ENCODE peak calls at places on chromosomes 2 and 18, in nine cellular contexts. G, T, U, A, V, D, Z, J and R are unnamed samples.
A peak's percentile ranks its signal among the peaks of the same experiment; 100 is the strongest.

GRCh38 chr2:142769761-142770160 is 107.7 kb upstream of the KYNU start:
- DNase-seq in G (no peak), T (no peak), U (no peak), A (no peak), V (peak; percentile 71), D (no peak), Z (no peak), J (no peak), R (no peak)

GRCh38 chr18:31042068-31042390 is 513 bp downstream of the DSC3 start:
- DNase-seq in G (no peak), T (no peak), U (no peak), A (peak; percentile 26), V (no peak), D (no peak), Z (no peak), J (no peak), R (no peak)

GRCh38 chr2:239662413-239663120 is 261.7 kb upstream of the HDAC4 start:
- DNase-seq in G (no peak), T (no peak), U (no peak), A (no peak), V (no peak), D (peak; percentile 22), Z (no peak), J (no peak), R (no peak)

GRCh38 chr2:134284119-134284670 is 30.3 kb downstream of the MGAT5 start:
- DNase-seq in G (no peak), T (no peak), U (no peak), A (no peak), V (no peak), D (no peak), Z (no peak), J (no peak), R (no peak)

GRCh38 chr18:48922801-48923730 is 27.7 kb downstream of the SMAD7 start:
- DNase-seq in G (peak; percentile 77), T (no peak), U (no peak), A (peak; percentile 73), V (peak; percentile 63), D (peak; percentile 55), Z (no peak), J (peak; percentile 77), R (peak; percentile 83)

GRCh38 chr2:208222351-208222750 is 32.5 kb downstream of the IDH1 start:
- DNase-seq in G (no peak), T (no peak), U (no peak), A (no peak), V (peak; percentile 51), D (no peak), Z (no peak), J (no peak), R (no peak)

GRCh38 chr2:201852878-201853415 is 46.6 kb downstream of the CDK15 start:
- DNase-seq in G (no peak), T (no peak), U (no peak), A (no peak), V (no peak), D (no peak), Z (no peak), J (no peak), R (no peak)

GRCh38 chr2:199460101-199460671 is 2.4 kb upstream of the SATB2 start:
- DNase-seq in G (no peak), T (no peak), U (no peak), A (no peak), V (no peak), D (no peak), Z (no peak), J (no peak), R (no peak)

GRCh38 chr2:200373973-200374416 is 67.5 kb downstream of the SPATS2L start:
- DNase-seq in G (no peak), T (no peak), U (no peak), A (no peak), V (no peak), D (no peak), Z (no peak), J (no peak), R (no peak)

GRCh38 chr2:128322651-128323491 is 4.2 kb upstream of the HS6ST1 start:
- DNase-seq in G (no peak), T (peak; percentile 59), U (no peak), A (no peak), V (no peak), D (peak; percentile 28), Z (peak; percentile 59), J (peak; percentile 34), R (peak; percentile 80)

GRCh38 chr2:172380436-172381274 is 46.7 kb upstream of the ITGA6 start:
- DNase-seq in G (no peak), T (peak; percentile 72), U (no peak), A (no peak), V (no peak), D (no peak), Z (no peak), J (no peak), R (no peak)

DNA sequence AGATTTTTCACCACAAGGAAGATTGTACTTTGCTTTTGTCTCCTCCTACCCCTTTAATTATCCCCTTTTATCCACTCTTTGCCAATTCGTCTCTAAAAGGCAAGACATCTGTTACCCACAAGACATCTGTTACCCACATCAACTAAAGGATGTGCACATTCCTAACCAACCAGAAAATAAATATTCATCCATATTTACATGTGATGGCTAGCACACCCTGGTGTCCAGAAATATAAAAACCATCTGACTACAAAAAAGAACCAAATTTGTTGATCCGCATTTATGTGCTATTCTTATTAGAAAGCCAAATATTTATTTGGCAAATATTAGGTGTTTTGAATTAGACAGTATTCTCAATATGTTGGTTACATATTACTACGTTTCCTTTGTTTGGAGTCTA is 35.7 kb downstream of the ACVR1C start:
- DNase-seq in G (no peak), T (no peak), U (no peak), A (no peak), V (peak; percentile 12), D (no peak), Z (no peak), J (no peak), R (no peak)
- TF ChIP-seq CTCF in G (no peak), T (no peak), U (peak; percentile 34), A (no peak), V (peak; percentile 26), D (peak; percentile 21), Z (peak; percentile 43), J (no peak), R (no peak)

GRCh38 chr2:39679805-39680204 is 14.1 kb downstream of the TMEM178A start:
- DNase-seq in G (peak; percentile 45), T (no peak), U (no peak), A (no peak), V (no peak), D (no peak), Z (no peak), J (no peak), R (no peak)
- H3K27ac ChIP-seq in G (no peak overlapping the region), T (no peak overlapping the region), U (no peak overlapping the region), A (no peak overlapping the region), V (no peak overlapping the region), D (no peak overlapping the region), Z (peak overlapping the region; percentile 78), J (no peak overlapping the region), R (no peak overlapping the region)

GRCh38 chr18:2981212-2981728 is 31.7 kb downstream of the LPIN2 start:
- DNase-seq in G (no peak), T (no peak), U (no peak), A (no peak), V (peak; percentile 86), D (no peak), Z (no peak), J (no peak), R (no peak)
- H3K4me3 ChIP-seq in G (peak overlapping the region; percentile 17), T (no peak overlapping the region), U (no peak overlapping the region), A (peak overlapping the region; percentile 26), V (no peak overlapping the region), D (no peak overlapping the region), Z (no peak overlapping the region), J (no peak overlapping the region), R (peak overlapping the region; percentile 25)

GRCh38 chr2:73385486-73386341 is at the start of gene ALMS1:
- DNase-seq in G (peak; percentile 93), T (peak; percentile 88), U (peak; percentile 83), A (peak; percentile 94), V (peak; percentile 74), D (peak; percentile 91), Z (peak; percentile 90), J (peak; percentile 85), R (peak; percentile 93)
- TF ChIP-seq CTCF in G (peak; percentile 45), T (no peak), U (peak; percentile 34), A (no peak), V (peak; percentile 18), D (peak; percentile 5), Z (peak; percentile 55), J (peak; percentile 18), R (no peak)

GRCh38 chr2:230947908-230948365 is 22.9 kb upstream of the GPR55 start:
- DNase-seq in G (no peak), T (no peak), U (no peak), A (no peak), V (no peak), D (no peak), Z (no peak), J (no peak), R (no peak)

GRCh38 chr2:230952226-230952956 is 27.3 kb upstream of the GPR55 start:
- DNase-seq in G (no peak), T (no peak), U (no peak), A (no peak), V (no peak), D (no peak), Z (no peak), J (no peak), R (no peak)

GRCh38 chr2:230950833-230951339 is 25.8 kb upstream of the GPR55 start:
- DNase-seq in G (no peak), T (no peak), U (no peak), A (no peak), V (no peak), D (no peak), Z (no peak), J (no peak), R (no peak)

GRCh38 chr2:230951396-230951795 is 26.4 kb upstream of the GPR55 start:
- DNase-seq in G (no peak), T (no peak), U (no peak), A (no peak), V (no peak), D (no peak), Z (no peak), J (no peak), R (no peak)

DNA sequence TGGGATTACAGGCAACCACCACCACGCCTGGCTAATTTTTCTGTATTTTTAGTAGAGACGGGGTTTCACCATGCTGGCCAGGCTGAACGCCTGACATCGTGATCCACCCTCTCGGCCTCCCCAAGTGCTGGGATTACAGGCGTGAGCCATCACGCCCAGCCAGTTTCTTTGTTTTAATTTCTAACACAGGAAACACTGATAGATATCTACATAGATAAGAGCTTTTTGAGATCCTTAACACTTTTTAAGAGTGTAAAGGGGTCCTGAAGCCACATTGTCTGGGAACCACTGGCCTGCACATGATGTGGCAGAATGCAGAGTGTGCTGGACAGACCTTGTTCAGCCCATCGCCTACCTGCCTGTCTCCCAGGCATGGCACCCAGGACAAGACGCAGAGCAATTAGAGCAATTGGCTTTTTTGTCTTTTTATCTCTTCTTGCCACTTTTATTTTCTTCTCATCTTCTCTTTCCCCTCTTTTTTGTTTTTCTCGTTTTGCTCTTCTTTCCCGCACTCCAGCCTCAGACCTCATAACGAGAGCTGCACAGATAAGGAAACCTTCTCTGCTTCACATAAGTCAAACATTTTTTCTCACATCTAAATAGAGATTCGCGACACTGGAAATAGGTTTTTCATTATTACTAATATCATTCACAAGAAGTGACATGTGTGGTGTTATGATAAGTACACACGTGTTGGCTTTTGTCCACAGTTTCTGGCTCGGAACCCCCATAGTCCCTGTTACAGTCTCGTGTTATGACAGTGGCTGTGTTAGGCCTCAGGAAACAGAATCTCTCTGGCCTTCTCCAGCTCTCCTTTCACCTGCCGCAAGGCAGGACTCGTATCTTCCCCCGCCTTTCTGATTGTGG is 25.2 kb upstream of the GPR55 start:
- DNase-seq in G (no peak), T (no peak), U (no peak), A (no peak), V (no peak), D (no peak), Z (no peak), J (no peak), R (no peak)
- H3K27ac ChIP-seq in G (no peak overlapping the region), T (no peak overlapping the region), U (no peak overlapping the region), A (no peak overlapping the region), V (no peak overlapping the region), D (no peak overlapping the region), Z (no peak overlapping the region), J (no peak overlapping the region), R (no peak overlapping the region)